ENCODE peak calls at places on chromosomes 16 and 17, in nine cellular contexts. O, D, K, Y, I, X, G, C and V are unnamed samples.

GRCh38 chr17:44044092-44044491 is 22.4 kb downstream of the LSM12 start:
- DNase-seq in O (no peak), D (no peak), I (peak; percentile 33), C (no peak), G (peak; percentile 38), X (no peak), Y (no peak), K (no peak), V (no peak)

GRCh38 chr17:46878055-46878454 is 26.7 kb downstream of the WNT9B start:
- DNase-seq in C (no peak), X (peak; percentile 27), Y (no peak), O (no peak), I (no peak), G (no peak), K (peak; percentile 57), D (no peak), V (no peak)

GRCh38 chr16:4214215-4214621 is 27.7 kb downstream of the SRL start:
- DNase-seq in Y (no peak), X (no peak), I (peak; percentile 90), C (no peak), O (no peak), G (peak; percentile 75), K (no peak), D (peak; percentile 37), V (peak; percentile 89)

GRCh38 chr16:27703545-27703944 is 153.6 kb downstream of the KATNIP start:
- DNase-seq in Y (no peak), I (no peak), G (peak; percentile 42), C (peak; percentile 5), O (no peak), K (peak; percentile 8), X (no peak), D (no peak), V (no peak)

GRCh38 chr17:42617956-42618431 is 8.5 kb downstream of the TUBG1 start:
- DNase-seq in C (no peak), G (no peak), O (no peak), Y (peak; percentile 46), D (no peak), X (no peak), I (peak; percentile 41), K (no peak), V (no peak)

GRCh38 chr17:79305831-79306687 is 231.4 kb downstream of the ENGASE start:
- DNase-seq in Y (peak; percentile 77), X (peak; percentile 6), C (no peak), O (no peak), D (peak; percentile 66), G (no peak), K (peak; percentile 54), I (no peak), V (no peak)

GRCh38 chr17:14203392-14203791 is 33.3 kb downstream of the CDRT15 start:
- DNase-seq in K (no peak), I (no peak), O (no peak), C (no peak), G (no peak), Y (no peak), X (no peak), D (no peak), V (no peak)

GRCh38 chr16:27650073-27650701 is 100.2 kb downstream of the KATNIP start:
- DNase-seq in C (no peak), I (peak; percentile 4), O (no peak), X (no peak), D (no peak), K (no peak), G (no peak), Y (no peak), V (peak; percentile 79)

GRCh38 chr17:82767041-82767754 is 15.3 kb downstream of the TBCD start:
- DNase-seq in K (no peak), I (peak; percentile 30), O (no peak), Y (peak; percentile 68), X (peak; percentile 54), G (peak; percentile 59), C (no peak), D (peak; percentile 77), V (peak; percentile 63)

GRCh38 chr17:76199466-76199865 is 40.8 kb downstream of the RNF157 start:
- DNase-seq in O (no peak), K (no peak), I (no peak), C (no peak), D (no peak), Y (no peak), X (no peak), G (no peak), V (no peak)

GRCh38 chr17:62105861-62106260 is 40.8 kb upstream of the MED13 start:
- DNase-seq in O (no peak), C (no peak), K (no peak), G (no peak), D (peak; percentile 73), I (no peak), Y (peak; percentile 67), X (no peak), V (no peak)

GRCh38 chr16:73166972-73167550 is 119.1 kb upstream of the ZFHX3 start:
- DNase-seq in D (no peak), C (no peak), X (no peak), K (no peak), O (no peak), Y (no peak), G (no peak), I (peak; percentile 14), V (no peak)

GRCh38 chr17:76074390-76075363 is at the start of gene GALR2:
- DNase-seq in O (no peak), D (no peak), I (no peak), K (no peak), Y (no peak), C (peak; percentile 65), X (no peak), G (no peak), V (no peak)

GRCh38 chr16:57345666-57346204 is 12.8 kb upstream of the CCL22 start:
- DNase-seq in O (no peak), D (no peak), G (no peak), I (no peak), Y (no peak), X (no peak), C (no peak), K (no peak), V (no peak)

GRCh38 chr16:6206080-6206479 is 1108.5 kb upstream of the EEF2KMT start:
- DNase-seq in D (no peak), I (no peak), K (no peak), G (no peak), X (no peak), Y (no peak), O (no peak), C (no peak), V (peak; percentile 80)

GRCh38 chr16:4777339-4778049 is 10.5 kb upstream of the ZNF500 start:
- DNase-seq in X (no peak), I (no peak), D (no peak), Y (no peak), O (no peak), G (no peak), K (no peak), C (no peak), V (no peak)

GRCh38 chr16:87474566-87474996 is 18.2 kb downstream of the ZCCHC14 start:
- DNase-seq in D (no peak), I (no peak), Y (no peak), K (no peak), O (no peak), G (no peak), C (no peak), X (no peak), V (no peak)
- H3K4me1 ChIP-seq in D (peaks cover 69% of the 10 kb centered on the region), I (peaks cover 5% of the 10 kb centered on the region), Y (peaks cover 28% of the 10 kb centered on the region), K (peaks cover 53% of the 10 kb centered on the region), O (peaks cover 8% of the 10 kb centered on the region), G (peaks cover 16% of the 10 kb centered on the region), C (no peaks in the 10 kb centered on the region), X (peaks cover 74% of the 10 kb centered on the region), V (peaks cover 20% of the 10 kb centered on the region)

DNA sequence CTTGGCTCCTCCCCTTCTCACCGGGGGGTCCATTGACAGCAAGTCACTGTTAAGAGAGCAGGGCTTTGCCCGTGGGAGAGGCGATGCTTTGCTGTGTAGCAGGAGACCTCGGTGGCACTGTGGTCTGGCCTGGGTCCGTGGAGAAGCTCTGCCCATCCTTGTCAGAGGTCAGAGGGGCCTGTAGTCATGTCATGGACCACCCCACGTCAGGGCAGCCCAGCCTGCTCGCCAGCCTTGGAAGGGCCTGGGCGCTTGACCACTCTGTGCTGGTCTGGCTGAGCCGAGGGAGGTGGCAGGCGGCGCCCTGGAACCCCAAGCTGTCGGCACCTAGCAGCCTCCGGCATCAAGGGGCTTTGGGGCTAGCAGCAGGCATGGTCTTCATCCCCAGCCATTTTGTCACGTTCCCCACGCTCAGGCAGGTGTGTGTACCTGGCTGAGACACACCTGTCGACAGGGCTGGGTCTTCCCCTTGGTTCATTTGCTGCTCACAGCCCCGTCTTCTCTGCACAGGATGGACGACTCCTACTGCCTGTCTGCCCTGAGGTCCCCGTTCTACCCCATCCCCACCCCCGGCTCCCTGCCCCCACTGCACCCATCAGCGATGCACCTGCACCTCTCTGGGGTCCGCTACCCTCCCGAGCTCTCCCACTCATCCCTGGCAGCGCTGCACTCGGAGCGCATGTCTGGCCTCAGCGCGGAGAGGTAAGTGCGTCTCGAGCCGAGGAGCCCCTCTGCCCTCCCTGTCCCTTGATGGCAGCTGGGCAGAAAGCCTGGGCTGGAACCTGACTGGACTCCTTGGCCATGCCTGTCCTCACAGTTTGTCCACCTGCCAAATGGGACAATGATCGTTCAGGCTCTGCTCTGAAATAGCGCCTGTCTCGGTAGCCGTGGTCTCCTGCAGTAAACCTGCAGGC is 33.3 kb downstream of the GINS2 start:
- DNase-seq in Y (no peak), X (no peak), O (no peak), C (no peak), D (no peak), I (no peak), K (no peak), G (no peak), V (no peak)
- H3K36me3 ChIP-seq in Y (peaks cover 26% of the 10 kb centered on the region), X (no peaks in the 10 kb centered on the region), O (peaks cover 64% of the 10 kb centered on the region), C (peaks cover 59% of the 10 kb centered on the region), D (peaks cover 64% of the 10 kb centered on the region), I (no peaks in the 10 kb centered on the region), K (peaks cover 67% of the 10 kb centered on the region), G (peaks cover 80% of the 10 kb centered on the region), V (peaks cover 34% of the 10 kb centered on the region)

DNA sequence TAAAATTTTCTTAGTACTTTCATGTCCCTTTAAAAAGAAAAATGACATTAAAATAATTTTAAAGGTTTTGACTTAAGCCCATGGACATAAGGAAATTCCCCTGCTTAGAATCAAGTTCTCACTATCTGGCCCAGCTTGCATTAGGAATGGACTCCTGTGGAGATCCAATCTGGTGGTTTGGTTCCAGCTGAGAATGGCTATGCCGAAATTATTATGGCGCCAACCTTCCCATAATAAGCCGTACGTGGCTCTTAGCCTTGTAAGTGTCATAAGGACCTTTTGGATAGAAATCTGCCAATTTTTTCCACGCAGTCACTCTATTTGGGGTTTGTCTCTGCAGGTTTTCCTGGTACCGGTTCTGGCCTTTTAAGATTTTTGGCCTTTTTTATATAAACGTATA is 262.1 kb upstream of the MAF start:
- DNase-seq in C (no peak), X (no peak), K (no peak), O (no peak), Y (no peak), I (no peak), D (no peak), G (no peak), V (no peak)
- H3K27ac ChIP-seq in C (no peak overlapping the region), X (no peak overlapping the region), K (no peak overlapping the region), O (no peak overlapping the region), Y (no peak overlapping the region), I (no peak overlapping the region), D (no peak overlapping the region), G (no peak overlapping the region), V (no peak overlapping the region)

DNA sequence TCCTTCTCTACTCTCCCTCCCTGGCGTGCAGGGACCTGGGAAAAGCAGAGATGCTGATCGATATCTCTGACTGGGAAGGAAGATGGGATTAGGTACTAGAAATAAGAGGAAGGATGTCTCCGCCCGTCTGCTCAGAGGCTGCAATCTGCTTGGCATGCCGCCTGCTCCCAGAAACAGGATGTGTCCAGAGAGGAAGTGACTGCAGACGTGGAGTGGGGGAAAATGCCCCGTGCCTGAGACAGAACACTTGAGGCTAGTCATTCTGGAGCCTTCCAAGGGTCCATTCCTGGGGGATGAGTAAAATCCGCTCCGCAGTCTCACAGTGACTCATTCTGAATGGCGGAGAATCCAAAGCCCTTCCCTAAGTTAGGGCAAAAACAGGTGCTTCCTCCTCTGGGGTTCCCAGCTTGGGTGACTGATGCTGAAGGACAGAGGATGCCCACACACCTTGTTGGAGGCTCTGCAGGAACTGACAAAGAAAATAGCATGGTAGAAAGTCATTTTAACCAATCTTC is 45.0 kb upstream of the SMURF2 start:
- DNase-seq in K (peak; percentile 95), D (peak; percentile 77), C (peak; percentile 100), X (peak; percentile 93), G (peak; percentile 100), I (peak; percentile 100), O (no peak), Y (peak; percentile 72), V (peak; percentile 92)
- H3K4me1 ChIP-seq in K (peaks cover 7% of the 10 kb centered on the region), D (peaks cover 42% of the 10 kb centered on the region), C (peaks cover 36% of the 10 kb centered on the region), X (peaks cover 42% of the 10 kb centered on the region), G (peaks cover 21% of the 10 kb centered on the region), I (peaks cover 39% of the 10 kb centered on the region), O (peaks cover 40% of the 10 kb centered on the region), Y (peaks cover 17% of the 10 kb centered on the region), V (peaks cover 19% of the 10 kb centered on the region)